ENCODE peak calls at places on chromosomes 1 and 21, in ten cellular contexts. W, F, X, H, K, J, V, C, B and T are unnamed samples.

GRCh38 chr1:109193653-109194590 is 19.8 kb upstream of the SARS1 start:
- DNase-seq in W (peak), F (no peak), X (peak), H (no peak), K (peak), J (no peak), V (peak), C (peak), B (peak), T (no peak)

GRCh38 chr1:243740255-243740999 is 109.6 kb downstream of the AKT3 start:
- DNase-seq in W (peak), F (no peak), X (no peak), H (no peak), K (peak), J (no peak), V (no peak), C (no peak), B (no peak), T (peak)

GRCh38 chr1:203668401-203668800 is 41.8 kb downstream of the ATP2B4 start:
- DNase-seq in W (no peak), F (no peak), X (no peak), H (no peak), K (no peak), J (no peak), V (no peak), C (no peak), B (no peak), T (no peak)

GRCh38 chr21:37155216-37155615 is 82.2 kb downstream of the TTC3 start:
- DNase-seq in W (no peak), F (peak), X (no peak), H (no peak), K (peak), J (no peak), V (no peak), C (no peak), B (no peak), T (peak)

GRCh38 chr1:240946926-240947325 is 335.0 kb upstream of the GREM2 start:
- DNase-seq in W (peak), F (no peak), X (peak), H (no peak), K (peak), J (peak), V (no peak), C (peak), B (no peak), T (peak)

GRCh38 chr1:152466217-152466616 is 44.4 kb upstream of the LCE5A start:
- DNase-seq in W (no peak), F (no peak), X (no peak), H (no peak), K (no peak), J (no peak), V (no peak), C (no peak), B (no peak), T (no peak)

GRCh38 chr21:25835397-25835796 is 100.6 kb downstream of the GABPA start:
- DNase-seq in W (no peak), F (no peak), X (no peak), H (no peak), K (peak), J (no peak), V (no peak), C (no peak), B (no peak), T (no peak)

GRCh38 chr1:200866521-200866920 is 6.3 kb upstream of the GPR25 start:
- DNase-seq in W (no peak), F (no peak), X (no peak), H (no peak), K (no peak), J (no peak), V (no peak), C (peak), B (no peak), T (no peak)

GRCh38 chr1:48978413-48978812 is 201.7 kb upstream of the BEND5 start:
- DNase-seq in W (no peak), F (no peak), X (no peak), H (no peak), K (no peak), J (no peak), V (no peak), C (no peak), B (no peak), T (no peak)

GRCh38 chr1:100027212-100027611 is 57.4 kb downstream of the SLC35A3 start:
- DNase-seq in W (no peak), F (no peak), X (no peak), H (no peak), K (no peak), J (no peak), V (no peak), C (no peak), B (no peak), T (no peak)

GRCh38 chr1:164739189-164739588 is 180.2 kb downstream of the PBX1 start:
- DNase-seq in W (no peak), F (no peak), X (no peak), H (no peak), K (no peak), J (no peak), V (no peak), C (no peak), B (no peak), T (no peak)

GRCh38 chr1:203597386-203598040 is 29.1 kb upstream of the ATP2B4 start:
- DNase-seq in W (peak), F (no peak), X (no peak), H (peak), K (no peak), J (no peak), V (no peak), C (no peak), B (no peak), T (no peak)

GRCh38 chr1:44212355-44213221 is 683 bp upstream of the DMAP1 start:
- DNase-seq in W (no peak), F (no peak), X (peak), H (no peak), K (no peak), J (no peak), V (no peak), C (peak), B (peak), T (no peak)

GRCh38 chr1:72227667-72228066 is 54.7 kb downstream of the NEGR1 start:
- DNase-seq in W (no peak), F (no peak), X (no peak), H (no peak), K (no peak), J (no peak), V (no peak), C (no peak), B (no peak), T (no peak)

GRCh38 chr1:80054129-80054528 is 1047.6 kb upstream of the ADGRL4 start:
- DNase-seq in W (peak), F (no peak), X (no peak), H (no peak), K (peak), J (peak), V (peak), C (peak), B (no peak), T (peak)

GRCh38 chr1:52692697-52693096 is 5.5 kb downstream of the COA7 start:
- DNase-seq in W (no peak), F (no peak), X (no peak), H (no peak), K (no peak), J (no peak), V (no peak), C (no peak), B (no peak), T (no peak)

GRCh38 chr1:20476260-20477038 is 9.6 kb downstream of the CAMK2N1 start:
- DNase-seq in W (peak), F (no peak), X (no peak), H (no peak), K (peak), J (no peak), V (peak), C (no peak), B (no peak), T (no peak)

GRCh38 chr1:224380003-224380402 is 23.3 kb downstream of the CNIH4 start:
- DNase-seq in W (no peak), F (no peak), X (no peak), H (no peak), K (no peak), J (no peak), V (no peak), C (no peak), B (peak), T (no peak)

GRCh38 chr21:31482460-31482859 is 138.4 kb upstream of the TIAM1 start:
- DNase-seq in W (no peak), F (no peak), X (peak), H (no peak), K (no peak), J (no peak), V (no peak), C (no peak), B (no peak), T (no peak)

GRCh38 chr1:67615886-67616285 is 69.1 kb upstream of the GADD45A start:
- DNase-seq in W (no peak), F (no peak), X (no peak), H (no peak), K (no peak), J (no peak), V (no peak), C (no peak), B (no peak), T (peak)

GRCh38 chr1:42674214-42674613 is 8.0 kb upstream of the YBX1 start:
- DNase-seq in W (no peak), F (no peak), X (no peak), H (no peak), K (no peak), J (no peak), V (no peak), C (no peak), B (no peak), T (no peak)

GRCh38 chr1:203200059-203200553 is 13.6 kb upstream of the CHI3L1 start:
- DNase-seq in W (peak), F (peak), X (no peak), H (peak), K (peak), J (no peak), V (no peak), C (peak), B (no peak), T (peak)

GRCh38 chr1:5754817-5755551 is 237.2 kb downstream of the NPHP4 start:
- DNase-seq in W (no peak), F (no peak), X (no peak), H (no peak), K (no peak), J (no peak), V (no peak), C (no peak), B (no peak), T (no peak)

GRCh38 chr1:245216356-245217110 is 61.7 kb downstream of the KIF26B start:
- DNase-seq in W (no peak), F (no peak), X (no peak), H (no peak), K (no peak), J (no peak), V (peak), C (no peak), B (no peak), T (peak)

GRCh38 chr1:43199093-43199726 is 27.1 kb downstream of the CFAP57 start:
- DNase-seq in W (no peak), F (no peak), X (no peak), H (no peak), K (no peak), J (no peak), V (no peak), C (peak), B (no peak), T (no peak)

GRCh38 chr1:111615874-111616715 is 3.5 kb upstream of the RAP1A start:
- DNase-seq in W (no peak), F (no peak), X (peak), H (no peak), K (no peak), J (no peak), V (no peak), C (no peak), B (peak), T (no peak)

GRCh38 chr1:85864727-85865126 is 156.5 kb upstream of the ZNHIT6 start:
- DNase-seq in W (no peak), F (no peak), X (no peak), H (no peak), K (no peak), J (no peak), V (no peak), C (no peak), B (no peak), T (no peak)

GRCh38 chr1:192879416-192879815 is 70.6 kb downstream of the RGS2 start:
- DNase-seq in W (no peak), F (no peak), X (no peak), H (no peak), K (peak), J (no peak), V (no peak), C (peak), B (no peak), T (no peak)